ENCODE peak calls at places on chromosomes 12 and 14, in nine cellular contexts. One of them, this sample, is unnamed. For H3K4me1, the result is how much of the 10 kb centered on the place peaks cover.

GRCh38 chr12:52126050-52126604 is 46.6 kb downstream of the SMIM41 start:
- DNase-seq in mesendoderm: no peak
- DNase-seq in cardiac muscle cell: no peak
- DNase-seq in left lung: no peak
- DNase-seq in astrocyte: no peak
- DNase-seq in neural progenitor cell: no peak
- DNase-seq in heart right ventricle: no peak
- DNase-seq in H1: no peak
- DNase-seq in CD8-positive, alpha-beta T cell: no peak
- DNase-seq in this sample: no peak

GRCh38 chr12:105214670-105215375 is 21.2 kb downstream of the APPL2 start:
- DNase-seq in H1: no peak
- DNase-seq in cardiac muscle cell: peak
- DNase-seq in neural progenitor cell: no peak
- DNase-seq in CD8-positive, alpha-beta T cell: no peak
- DNase-seq in astrocyte: no peak
- DNase-seq in heart right ventricle: no peak
- DNase-seq in mesendoderm: peak
- DNase-seq in left lung: no peak
- DNase-seq in this sample: no peak

GRCh38 chr14:97178781-97179180 is 381.6 kb downstream of the VRK1 start:
- DNase-seq in cardiac muscle cell: peak
- DNase-seq in neural progenitor cell: no peak
- DNase-seq in mesendoderm: no peak
- DNase-seq in astrocyte: peak
- DNase-seq in H1: no peak
- DNase-seq in CD8-positive, alpha-beta T cell: no peak
- DNase-seq in left lung: no peak
- DNase-seq in heart right ventricle: no peak
- DNase-seq in this sample: no peak

GRCh38 chr12:97335093-97335492 is 127.5 kb upstream of the RMST start:
- DNase-seq in mesendoderm: no peak
- DNase-seq in heart right ventricle: no peak
- DNase-seq in cardiac muscle cell: no peak
- DNase-seq in H1: no peak
- DNase-seq in astrocyte: no peak
- DNase-seq in neural progenitor cell: no peak
- DNase-seq in left lung: no peak
- DNase-seq in CD8-positive, alpha-beta T cell: no peak
- DNase-seq in this sample: no peak

GRCh38 chr12:44774815-44775411 is 101.2 kb downstream of the NELL2 start:
- DNase-seq in cardiac muscle cell: peak
- DNase-seq in H1: peak
- DNase-seq in CD8-positive, alpha-beta T cell: peak
- DNase-seq in left lung: no peak
- DNase-seq in neural progenitor cell: peak
- DNase-seq in mesendoderm: peak
- DNase-seq in heart right ventricle: no peak
- DNase-seq in astrocyte: no peak
- DNase-seq in this sample: no peak

GRCh38 chr12:50050410-50051280 is 6.8 kb upstream of the ASIC1 start:
- DNase-seq in CD8-positive, alpha-beta T cell: no peak
- DNase-seq in neural progenitor cell: peak
- DNase-seq in H1: no peak
- DNase-seq in heart right ventricle: peak
- DNase-seq in astrocyte: peak
- DNase-seq in cardiac muscle cell: peak
- DNase-seq in mesendoderm: peak
- DNase-seq in left lung: peak
- DNase-seq in this sample: peak

GRCh38 chr14:103027451-103027850 is 29.9 kb downstream of the CDC42BPB start:
- DNase-seq in heart right ventricle: no peak
- DNase-seq in astrocyte: no peak
- DNase-seq in cardiac muscle cell: no peak
- DNase-seq in left lung: no peak
- DNase-seq in H1: no peak
- DNase-seq in CD8-positive, alpha-beta T cell: no peak
- DNase-seq in mesendoderm: no peak
- DNase-seq in neural progenitor cell: no peak
- DNase-seq in this sample: no peak

GRCh38 chr12:110641512-110641911 is 27.6 kb downstream of the TCTN1 start:
- DNase-seq in H1: no peak
- DNase-seq in CD8-positive, alpha-beta T cell: no peak
- DNase-seq in cardiac muscle cell: peak
- DNase-seq in mesendoderm: no peak
- DNase-seq in heart right ventricle: peak
- DNase-seq in left lung: no peak
- DNase-seq in astrocyte: peak
- DNase-seq in neural progenitor cell: peak
- DNase-seq in this sample: no peak

GRCh38 chr12:58502236-58502635 is 418.1 kb downstream of the LRIG3 start:
- DNase-seq in CD8-positive, alpha-beta T cell: no peak
- DNase-seq in heart right ventricle: no peak
- DNase-seq in mesendoderm: peak
- DNase-seq in left lung: no peak
- DNase-seq in H1: no peak
- DNase-seq in neural progenitor cell: peak
- DNase-seq in cardiac muscle cell: no peak
- DNase-seq in astrocyte: peak
- DNase-seq in this sample: no peak

GRCh38 chr12:58503731-58504520 is 416.4 kb downstream of the LRIG3 start:
- DNase-seq in neural progenitor cell: no peak
- DNase-seq in astrocyte: no peak
- DNase-seq in heart right ventricle: no peak
- DNase-seq in cardiac muscle cell: peak
- DNase-seq in CD8-positive, alpha-beta T cell: no peak
- DNase-seq in left lung: no peak
- DNase-seq in H1: no peak
- DNase-seq in mesendoderm: no peak
- DNase-seq in this sample: no peak

GRCh38 chr12:58496411-58496810 is 423.9 kb downstream of the LRIG3 start:
- DNase-seq in CD8-positive, alpha-beta T cell: no peak
- DNase-seq in H1: no peak
- DNase-seq in left lung: no peak
- DNase-seq in cardiac muscle cell: no peak
- DNase-seq in astrocyte: peak
- DNase-seq in mesendoderm: no peak
- DNase-seq in neural progenitor cell: no peak
- DNase-seq in heart right ventricle: no peak
- DNase-seq in this sample: no peak

GRCh38 chr12:58502857-58503256 is 417.4 kb downstream of the LRIG3 start:
- DNase-seq in mesendoderm: no peak
- DNase-seq in cardiac muscle cell: no peak
- DNase-seq in CD8-positive, alpha-beta T cell: no peak
- DNase-seq in neural progenitor cell: peak
- DNase-seq in H1: no peak
- DNase-seq in left lung: no peak
- DNase-seq in heart right ventricle: no peak
- DNase-seq in astrocyte: no peak
- DNase-seq in this sample: no peak

GRCh38 chr12:58500399-58500798 is 419.9 kb downstream of the LRIG3 start:
- DNase-seq in cardiac muscle cell: peak
- DNase-seq in neural progenitor cell: no peak
- DNase-seq in astrocyte: no peak
- DNase-seq in CD8-positive, alpha-beta T cell: no peak
- DNase-seq in H1: no peak
- DNase-seq in mesendoderm: no peak
- DNase-seq in heart right ventricle: no peak
- DNase-seq in left lung: no peak
- DNase-seq in this sample: no peak
- H3K4me1 ChIP-seq in cardiac muscle cell: under half
- H3K4me1 ChIP-seq in neural progenitor cell: under half
- H3K4me1 ChIP-seq in astrocyte: under half
- H3K4me1 ChIP-seq in CD8-positive, alpha-beta T cell: under half
- H3K4me1 ChIP-seq in H1: under half
- H3K4me1 ChIP-seq in mesendoderm: under half
- H3K4me1 ChIP-seq in heart right ventricle: under half
- H3K4me1 ChIP-seq in left lung: under half
- H3K4me1 ChIP-seq in this sample: under half

DNA sequence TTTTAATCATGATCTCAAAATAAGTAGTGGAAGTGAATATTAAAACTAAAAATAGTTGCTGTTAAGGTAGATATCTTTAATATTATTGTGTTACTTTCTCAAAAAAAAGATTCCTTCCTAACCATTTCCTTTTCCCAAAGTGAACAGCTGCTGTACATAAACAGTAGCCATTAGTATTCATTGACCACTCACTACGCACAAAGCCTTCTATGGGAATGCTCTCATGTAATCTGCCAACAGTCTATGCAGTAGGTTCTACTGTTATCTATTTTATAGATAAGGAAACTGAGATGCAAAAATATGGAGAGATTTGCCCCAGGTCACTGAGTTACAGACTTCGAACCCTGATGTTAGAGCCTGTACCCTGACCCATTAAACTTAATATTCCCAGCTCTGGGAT is 32.1 kb downstream of the ZFP36L1 start:
- DNase-seq in H1: no peak
- DNase-seq in astrocyte: no peak
- DNase-seq in neural progenitor cell: no peak
- DNase-seq in cardiac muscle cell: no peak
- DNase-seq in CD8-positive, alpha-beta T cell: no peak
- DNase-seq in heart right ventricle: no peak
- DNase-seq in left lung: no peak
- DNase-seq in mesendoderm: no peak
- DNase-seq in this sample: no peak
- H3K4me1 ChIP-seq in H1: under half
- H3K4me1 ChIP-seq in astrocyte: under half
- H3K4me1 ChIP-seq in neural progenitor cell: under half
- H3K4me1 ChIP-seq in cardiac muscle cell: half or more
- H3K4me1 ChIP-seq in CD8-positive, alpha-beta T cell: under half
- H3K4me1 ChIP-seq in heart right ventricle: under half
- H3K4me1 ChIP-seq in left lung: half or more
- H3K4me1 ChIP-seq in mesendoderm: under half
- H3K4me1 ChIP-seq in this sample: under half

GRCh38 chr12:70264067-70264867 is 21.0 kb downstream of the CNOT2 start:
- DNase-seq in heart right ventricle: no peak
- DNase-seq in CD8-positive, alpha-beta T cell: no peak
- DNase-seq in mesendoderm: no peak
- DNase-seq in H1: no peak
- DNase-seq in cardiac muscle cell: no peak
- DNase-seq in astrocyte: no peak
- DNase-seq in left lung: no peak
- DNase-seq in neural progenitor cell: no peak
- DNase-seq in this sample: no peak

GRCh38 chr12:70260610-70261009 is 17.4 kb downstream of the CNOT2 start:
- DNase-seq in cardiac muscle cell: no peak
- DNase-seq in mesendoderm: no peak
- DNase-seq in astrocyte: no peak
- DNase-seq in left lung: no peak
- DNase-seq in H1: no peak
- DNase-seq in neural progenitor cell: no peak
- DNase-seq in CD8-positive, alpha-beta T cell: no peak
- DNase-seq in heart right ventricle: no peak
- DNase-seq in this sample: no peak

GRCh38 chr12:70267550-70267949 is 24.3 kb downstream of the CNOT2 start:
- DNase-seq in neural progenitor cell: no peak
- DNase-seq in mesendoderm: no peak
- DNase-seq in CD8-positive, alpha-beta T cell: no peak
- DNase-seq in H1: no peak
- DNase-seq in cardiac muscle cell: peak
- DNase-seq in heart right ventricle: no peak
- DNase-seq in astrocyte: peak
- DNase-seq in left lung: no peak
- DNase-seq in this sample: no peak

GRCh38 chr12:70268972-70269371 is 25.7 kb downstream of the CNOT2 start:
- DNase-seq in neural progenitor cell: no peak
- DNase-seq in left lung: no peak
- DNase-seq in CD8-positive, alpha-beta T cell: no peak
- DNase-seq in H1: no peak
- DNase-seq in mesendoderm: no peak
- DNase-seq in cardiac muscle cell: no peak
- DNase-seq in heart right ventricle: no peak
- DNase-seq in astrocyte: no peak
- DNase-seq in this sample: no peak

GRCh38 chr12:70265132-70265531 is 21.9 kb downstream of the CNOT2 start:
- DNase-seq in cardiac muscle cell: no peak
- DNase-seq in mesendoderm: no peak
- DNase-seq in heart right ventricle: no peak
- DNase-seq in left lung: no peak
- DNase-seq in astrocyte: no peak
- DNase-seq in H1: no peak
- DNase-seq in neural progenitor cell: no peak
- DNase-seq in CD8-positive, alpha-beta T cell: no peak
- DNase-seq in this sample: no peak
- H3K4me1 ChIP-seq in cardiac muscle cell: under half
- H3K4me1 ChIP-seq in mesendoderm: under half
- H3K4me1 ChIP-seq in heart right ventricle: under half
- H3K4me1 ChIP-seq in left lung: under half
- H3K4me1 ChIP-seq in astrocyte: under half
- H3K4me1 ChIP-seq in H1: under half
- H3K4me1 ChIP-seq in neural progenitor cell: under half
- H3K4me1 ChIP-seq in CD8-positive, alpha-beta T cell: under half
- H3K4me1 ChIP-seq in this sample: under half

GRCh38 chr12:1662761-1663439 is 28.0 kb upstream of the ADIPOR2 start:
- DNase-seq in mesendoderm: peak
- DNase-seq in neural progenitor cell: peak
- DNase-seq in astrocyte: no peak
- DNase-seq in left lung: peak
- DNase-seq in CD8-positive, alpha-beta T cell: peak
- DNase-seq in H1: peak
- DNase-seq in heart right ventricle: peak
- DNase-seq in cardiac muscle cell: peak
- DNase-seq in this sample: no peak

GRCh38 chr12:1666685-1667162 is 24.1 kb upstream of the ADIPOR2 start:
- DNase-seq in left lung: no peak
- DNase-seq in cardiac muscle cell: no peak
- DNase-seq in CD8-positive, alpha-beta T cell: no peak
- DNase-seq in astrocyte: no peak
- DNase-seq in H1: no peak
- DNase-seq in neural progenitor cell: no peak
- DNase-seq in heart right ventricle: no peak
- DNase-seq in mesendoderm: no peak
- DNase-seq in this sample: no peak

GRCh38 chr12:1663440-1664132 is 27.3 kb upstream of the ADIPOR2 start:
- DNase-seq in mesendoderm: no peak
- DNase-seq in astrocyte: no peak
- DNase-seq in neural progenitor cell: no peak
- DNase-seq in H1: no peak
- DNase-seq in CD8-positive, alpha-beta T cell: no peak
- DNase-seq in left lung: no peak
- DNase-seq in heart right ventricle: no peak
- DNase-seq in cardiac muscle cell: no peak
- DNase-seq in this sample: no peak

GRCh38 chr12:1666215-1666614 is 24.7 kb upstream of the ADIPOR2 start:
- DNase-seq in left lung: no peak
- DNase-seq in neural progenitor cell: no peak
- DNase-seq in heart right ventricle: no peak
- DNase-seq in cardiac muscle cell: no peak
- DNase-seq in H1: no peak
- DNase-seq in mesendoderm: no peak
- DNase-seq in astrocyte: no peak
- DNase-seq in CD8-positive, alpha-beta T cell: no peak
- DNase-seq in this sample: no peak

DNA sequence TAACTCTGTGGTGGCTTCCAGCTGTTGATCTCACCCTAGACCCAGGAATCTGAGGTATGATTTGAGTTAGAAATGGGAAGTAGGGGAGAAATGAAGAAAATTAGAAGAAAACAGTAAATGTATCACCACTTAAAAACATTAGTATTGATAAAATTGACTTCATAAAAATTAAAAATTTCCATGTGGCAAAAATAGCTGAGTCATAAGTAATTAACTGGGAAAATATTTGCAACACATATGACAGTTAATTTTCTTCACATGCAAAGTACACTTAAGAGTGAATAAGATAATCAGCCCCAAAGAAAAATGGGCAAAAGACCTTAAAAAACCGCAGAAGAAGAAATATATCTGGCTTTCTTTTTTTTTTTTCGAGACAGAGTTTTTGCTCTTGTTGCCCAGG is 25.5 kb upstream of the ADIPOR2 start:
- DNase-seq in left lung: no peak
- DNase-seq in H1: no peak
- DNase-seq in heart right ventricle: no peak
- DNase-seq in neural progenitor cell: no peak
- DNase-seq in CD8-positive, alpha-beta T cell: no peak
- DNase-seq in mesendoderm: no peak
- DNase-seq in astrocyte: no peak
- DNase-seq in cardiac muscle cell: no peak
- DNase-seq in this sample: no peak
- H3K4me1 ChIP-seq in left lung: under half
- H3K4me1 ChIP-seq in H1: under half
- H3K4me1 ChIP-seq in heart right ventricle: under half
- H3K4me1 ChIP-seq in neural progenitor cell: under half
- H3K4me1 ChIP-seq in CD8-positive, alpha-beta T cell: under half
- H3K4me1 ChIP-seq in mesendoderm: under half
- H3K4me1 ChIP-seq in astrocyte: under half
- H3K4me1 ChIP-seq in cardiac muscle cell: under half
- H3K4me1 ChIP-seq in this sample: under half